ENCODE peak calls at places on chromosomes 5 and 9, in four cellular contexts. S is HFFc6; A is activated CD8-positive, alpha-beta T cell treated with anti-CD3 and anti-CD28 coated beads for 36 hours; D is left ventricle myocardium inferior. C is an unnamed sample.

GRCh38 chr9:134597957-134598883 is 43.4 kb upstream of the COL5A1 start:
- DNase-seq in D (no peak), S (no peak), A (no peak), C (no peak)

GRCh38 chr9:135809166-135809565 is 98.2 kb downstream of the CAMSAP1 start:
- DNase-seq in A (no peak), S (peak), D (no peak), C (no peak)

GRCh38 chr5:35919191-35919590 is 19.2 kb downstream of the CAPSL start:
- DNase-seq in S (peak), D (no peak), A (peak), C (no peak)

GRCh38 chr5:178237431-178238312 is 5.1 kb upstream of the PHYKPL start:
- DNase-seq in S (no peak), A (no peak), D (no peak), C (no peak)

GRCh38 chr9:68678430-68678829 is 26.6 kb upstream of the PIP5K1B start:
- DNase-seq in A (no peak), D (no peak), S (no peak), C (peak)

GRCh38 chr9:81549500-81550206 is 139.7 kb downstream of the TLE1 start:
- DNase-seq in A (no peak), S (no peak), D (no peak), C (no peak)

GRCh38 chr5:1217596-1218206 is 7.5 kb upstream of the SLC6A18 start:
- DNase-seq in D (no peak), S (no peak), A (peak), C (no peak)

GRCh38 chr5:90690317-90690716 is 131.7 kb downstream of the ADGRV1 start:
- DNase-seq in S (no peak), A (no peak), D (no peak), C (no peak)

GRCh38 chr5:81247441-81247972 is 14.4 kb downstream of the CKMT2 start:
- DNase-seq in A (no peak), D (no peak), S (peak), C (no peak)

GRCh38 chr9:124110307-124110915 is 98.8 kb downstream of the LHX2 start:
- DNase-seq in S (peak), A (peak), D (peak), C (peak)

DNA sequence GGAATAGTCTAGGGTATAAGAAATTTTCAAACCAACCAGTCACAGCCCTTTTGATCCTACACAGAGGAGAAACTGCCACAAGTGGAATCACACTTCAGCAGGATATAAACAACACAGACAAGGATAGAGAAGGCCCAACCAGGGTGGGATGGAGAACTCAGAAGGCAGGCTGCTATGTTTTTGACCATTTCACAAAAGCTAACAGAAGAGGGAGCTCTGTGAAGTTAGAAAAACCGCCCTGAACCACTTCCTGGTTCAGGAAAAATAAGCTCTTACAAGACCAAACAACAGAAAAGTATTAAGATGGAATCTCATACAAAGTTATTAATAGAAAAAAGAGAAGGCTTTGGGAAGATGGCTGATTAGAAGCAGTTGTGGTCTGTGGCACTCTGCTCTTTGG is 960 bp upstream of the IFNB1 start:
- DNase-seq in S (no peak), D (no peak), A (no peak), C (no peak)
- TF ChIP-seq CTCF in S (peak), D (no peak), A (peak), C (no peak)

DNA sequence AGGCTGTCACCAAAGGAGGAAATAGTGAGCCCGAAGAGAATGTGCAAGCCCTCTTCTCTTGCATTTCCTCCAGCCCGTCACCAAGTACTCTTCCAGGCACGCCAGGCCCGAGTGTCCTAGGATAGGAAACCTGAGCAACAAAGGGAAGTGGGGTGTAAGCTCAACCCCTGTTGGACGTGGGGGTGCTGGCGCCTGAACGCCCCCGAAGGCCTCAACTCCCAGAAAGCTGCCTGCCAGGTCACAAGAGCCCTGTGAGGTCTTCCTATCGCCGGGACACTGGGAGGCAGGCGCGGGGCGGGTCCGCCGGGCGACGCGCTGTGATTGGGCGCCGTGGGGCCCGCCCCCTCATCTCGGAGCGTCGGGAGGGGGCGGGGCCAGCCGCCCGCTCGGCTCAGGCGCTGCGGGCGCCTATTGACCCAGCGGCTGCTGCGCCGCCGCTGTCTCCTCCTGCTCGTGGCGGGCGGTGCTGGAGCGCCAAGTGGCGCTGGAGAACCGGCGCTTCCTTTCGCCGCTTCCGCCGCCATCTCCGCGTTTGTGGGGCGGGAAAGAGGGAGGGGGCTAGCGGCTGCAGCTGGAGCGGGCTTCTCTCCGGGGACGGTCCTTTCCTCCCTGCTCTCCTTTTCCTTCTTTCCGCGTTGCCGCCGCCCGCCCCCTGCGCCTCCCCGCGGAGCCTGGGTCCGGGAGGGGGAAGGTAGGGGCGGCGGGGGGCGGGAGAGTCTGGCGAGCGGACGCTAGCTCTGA is 558 bp upstream of the MAN2A1 start:
- DNase-seq in D (peak), A (peak), S (peak), C (peak)
- TF ChIP-seq CTCF in D (no peak), A (no peak), S (no peak), C (no peak)

GRCh38 chr5:59843511-59844230 is 49.9 kb downstream of the PDE4D start:
- DNase-seq in A (no peak), S (no peak), D (no peak), C (no peak)
- TF ChIP-seq CTCF in A (no peak), S (no peak), D (no peak), C (no peak)

GRCh38 chr5:111070272-111071134 is 1.0 kb upstream of the TSLP start:
- DNase-seq in D (peak), A (peak), S (peak), C (peak)
- TF ChIP-seq CTCF in D (no peak), A (no peak), S (no peak), C (no peak)

DNA sequence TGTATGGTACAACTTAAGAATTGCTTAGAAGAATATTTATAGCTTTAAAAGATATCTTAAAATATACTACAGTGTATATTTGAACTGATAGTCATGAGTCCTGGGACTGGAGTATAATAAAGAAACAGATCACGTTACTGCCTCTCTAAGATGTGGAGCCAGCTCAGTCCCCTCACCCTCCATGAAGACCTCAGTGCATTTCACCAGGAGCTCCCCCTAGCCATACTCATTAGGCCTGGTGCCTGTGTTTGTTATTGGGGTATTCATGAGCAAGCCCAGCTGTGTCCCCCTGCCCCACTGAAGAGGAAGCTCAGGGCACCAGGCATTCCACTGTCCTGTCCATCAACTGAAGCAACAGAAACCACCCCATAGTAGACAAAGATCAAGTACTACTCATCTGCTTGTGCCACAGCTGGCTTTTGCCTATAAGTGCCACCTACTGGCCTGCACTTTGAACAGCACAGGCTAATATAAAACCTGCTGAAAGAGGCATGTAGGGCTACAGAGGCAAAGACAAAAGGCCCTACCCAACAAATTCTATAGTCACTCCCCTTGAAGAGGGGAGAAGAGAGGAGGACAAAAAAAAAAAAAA is 850.2 kb upstream of the NUDT12 start:
- DNase-seq in S (no peak), A (peak), D (no peak), C (peak)
- TF ChIP-seq CTCF in S (peak), A (peak), D (peak), C (peak)

DNA sequence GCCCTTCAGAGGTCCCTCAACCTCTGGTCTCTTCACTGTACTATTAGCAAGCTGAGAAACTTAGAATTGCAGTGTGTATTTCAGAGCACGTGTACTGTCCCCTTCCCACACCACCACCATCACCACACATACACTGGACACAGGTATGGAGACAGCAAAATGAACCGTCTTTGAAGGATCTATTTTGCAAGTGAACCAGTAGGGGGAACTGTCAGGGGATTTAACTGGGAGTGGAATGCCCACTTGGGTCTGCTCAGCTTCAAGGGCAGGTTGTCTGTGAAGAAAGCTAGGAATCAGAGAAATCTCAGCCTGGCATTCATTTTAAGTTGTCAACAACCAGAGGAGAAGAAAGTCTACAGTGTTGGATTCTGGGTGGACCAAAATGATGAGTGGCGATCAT is 147.0 kb downstream of the DCP2 start:
- DNase-seq in S (no peak), A (no peak), D (no peak), C (no peak)
- TF ChIP-seq CTCF in S (peak), A (peak), D (peak), C (no peak)